ENCODE peak calls at places on chromosomes 6 and 20, in nine cellular contexts. One of them, this sample, is unnamed.

GRCh38 chr20:33788351-33789049 is 22.6 kb upstream of the CHMP4B start:
- DNase-seq in anterior cingulate cortex: no peak
- DNase-seq in iris pigment epithelial cell: no peak
- DNase-seq in GM12864: no peak
- DNase-seq in naive thymus-derived CD4-positive, alpha-beta T cell: no peak
- DNase-seq in cardiac fibroblast: no peak
- DNase-seq in RWPE1: no peak
- DNase-seq in head of caudate nucleus: no peak
- DNase-seq in stimulated activated CD4-positive, alpha-beta T cell treated with anti-CD3 and anti-CD28 coated beads, Interleukin-4, amount 100 ng/mL, for 24 hours: no peak
- DNase-seq in this sample: no peak

GRCh38 chr6:150694889-150695288 is 95.2 kb downstream of the PLEKHG1 start:
- DNase-seq in iris pigment epithelial cell: no peak
- DNase-seq in anterior cingulate cortex: no peak
- DNase-seq in RWPE1: no peak
- DNase-seq in head of caudate nucleus: no peak
- DNase-seq in GM12864: no peak
- DNase-seq in cardiac fibroblast: no peak
- DNase-seq in stimulated activated CD4-positive, alpha-beta T cell treated with anti-CD3 and anti-CD28 coated beads, Interleukin-4, amount 100 ng/mL, for 24 hours: no peak
- DNase-seq in naive thymus-derived CD4-positive, alpha-beta T cell: no peak
- DNase-seq in this sample: no peak

GRCh38 chr6:130717657-130718056 is 109.5 kb upstream of the SMLR1 start:
- DNase-seq in stimulated activated CD4-positive, alpha-beta T cell treated with anti-CD3 and anti-CD28 coated beads, Interleukin-4, amount 100 ng/mL, for 24 hours: no peak
- DNase-seq in head of caudate nucleus: no peak
- DNase-seq in iris pigment epithelial cell: no peak
- DNase-seq in naive thymus-derived CD4-positive, alpha-beta T cell: no peak
- DNase-seq in cardiac fibroblast: no peak
- DNase-seq in GM12864: no peak
- DNase-seq in anterior cingulate cortex: no peak
- DNase-seq in RWPE1: no peak
- DNase-seq in this sample: no peak

GRCh38 chr6:148448371-148449010 is 105.9 kb downstream of the SASH1 start:
- DNase-seq in naive thymus-derived CD4-positive, alpha-beta T cell: no peak
- DNase-seq in stimulated activated CD4-positive, alpha-beta T cell treated with anti-CD3 and anti-CD28 coated beads, Interleukin-4, amount 100 ng/mL, for 24 hours: no peak
- DNase-seq in head of caudate nucleus: no peak
- DNase-seq in iris pigment epithelial cell: no peak
- DNase-seq in RWPE1: no peak
- DNase-seq in cardiac fibroblast: no peak
- DNase-seq in anterior cingulate cortex: no peak
- DNase-seq in GM12864: no peak
- DNase-seq in this sample: no peak

GRCh38 chr20:58464838-58465237 is 50.4 kb downstream of the APCDD1L start:
- DNase-seq in stimulated activated CD4-positive, alpha-beta T cell treated with anti-CD3 and anti-CD28 coated beads, Interleukin-4, amount 100 ng/mL, for 24 hours: no peak
- DNase-seq in cardiac fibroblast: no peak
- DNase-seq in GM12864: no peak
- DNase-seq in naive thymus-derived CD4-positive, alpha-beta T cell: no peak
- DNase-seq in anterior cingulate cortex: no peak
- DNase-seq in RWPE1: no peak
- DNase-seq in head of caudate nucleus: no peak
- DNase-seq in iris pigment epithelial cell: no peak
- DNase-seq in this sample: no peak

GRCh38 chr6:14601490-14601889 is 483.9 kb downstream of the CD83 start:
- DNase-seq in naive thymus-derived CD4-positive, alpha-beta T cell: no peak
- DNase-seq in stimulated activated CD4-positive, alpha-beta T cell treated with anti-CD3 and anti-CD28 coated beads, Interleukin-4, amount 100 ng/mL, for 24 hours: no peak
- DNase-seq in cardiac fibroblast: no peak
- DNase-seq in anterior cingulate cortex: no peak
- DNase-seq in GM12864: no peak
- DNase-seq in head of caudate nucleus: no peak
- DNase-seq in iris pigment epithelial cell: no peak
- DNase-seq in RWPE1: no peak
- DNase-seq in this sample: no peak

GRCh38 chr6:145813285-145814034 is 1.1 kb downstream of the FBXO30 start:
- DNase-seq in iris pigment epithelial cell: peak
- DNase-seq in head of caudate nucleus: no peak
- DNase-seq in GM12864: no peak
- DNase-seq in stimulated activated CD4-positive, alpha-beta T cell treated with anti-CD3 and anti-CD28 coated beads, Interleukin-4, amount 100 ng/mL, for 24 hours: no peak
- DNase-seq in RWPE1: peak
- DNase-seq in cardiac fibroblast: peak
- DNase-seq in anterior cingulate cortex: no peak
- DNase-seq in naive thymus-derived CD4-positive, alpha-beta T cell: no peak
- DNase-seq in this sample: peak

GRCh38 chr6:17473554-17473953 is 80.2 kb downstream of the CAP2 start:
- DNase-seq in naive thymus-derived CD4-positive, alpha-beta T cell: no peak
- DNase-seq in stimulated activated CD4-positive, alpha-beta T cell treated with anti-CD3 and anti-CD28 coated beads, Interleukin-4, amount 100 ng/mL, for 24 hours: no peak
- DNase-seq in GM12864: no peak
- DNase-seq in iris pigment epithelial cell: no peak
- DNase-seq in cardiac fibroblast: no peak
- DNase-seq in head of caudate nucleus: no peak
- DNase-seq in anterior cingulate cortex: no peak
- DNase-seq in RWPE1: no peak
- DNase-seq in this sample: no peak

GRCh38 chr6:37735722-37736121 is 38.0 kb upstream of the MDGA1 start:
- DNase-seq in iris pigment epithelial cell: no peak
- DNase-seq in stimulated activated CD4-positive, alpha-beta T cell treated with anti-CD3 and anti-CD28 coated beads, Interleukin-4, amount 100 ng/mL, for 24 hours: no peak
- DNase-seq in cardiac fibroblast: no peak
- DNase-seq in head of caudate nucleus: no peak
- DNase-seq in GM12864: no peak
- DNase-seq in RWPE1: no peak
- DNase-seq in naive thymus-derived CD4-positive, alpha-beta T cell: no peak
- DNase-seq in anterior cingulate cortex: no peak
- DNase-seq in this sample: no peak

GRCh38 chr6:3911614-3912336 is 62.6 kb downstream of the FAM50B start:
- DNase-seq in anterior cingulate cortex: no peak
- DNase-seq in naive thymus-derived CD4-positive, alpha-beta T cell: no peak
- DNase-seq in iris pigment epithelial cell: peak
- DNase-seq in cardiac fibroblast: peak
- DNase-seq in GM12864: no peak
- DNase-seq in head of caudate nucleus: no peak
- DNase-seq in RWPE1: peak
- DNase-seq in stimulated activated CD4-positive, alpha-beta T cell treated with anti-CD3 and anti-CD28 coated beads, Interleukin-4, amount 100 ng/mL, for 24 hours: no peak
- DNase-seq in this sample: peak

GRCh38 chr6:25010917-25011625 is 75.3 kb upstream of the RIPOR2 start:
- DNase-seq in cardiac fibroblast: peak
- DNase-seq in head of caudate nucleus: no peak
- DNase-seq in naive thymus-derived CD4-positive, alpha-beta T cell: no peak
- DNase-seq in anterior cingulate cortex: no peak
- DNase-seq in iris pigment epithelial cell: peak
- DNase-seq in RWPE1: no peak
- DNase-seq in GM12864: no peak
- DNase-seq in stimulated activated CD4-positive, alpha-beta T cell treated with anti-CD3 and anti-CD28 coated beads, Interleukin-4, amount 100 ng/mL, for 24 hours: no peak
- DNase-seq in this sample: no peak

GRCh38 chr20:32252189-32252588 is 25.3 kb upstream of the KIF3B start:
- DNase-seq in head of caudate nucleus: no peak
- DNase-seq in anterior cingulate cortex: no peak
- DNase-seq in RWPE1: no peak
- DNase-seq in GM12864: no peak
- DNase-seq in cardiac fibroblast: no peak
- DNase-seq in stimulated activated CD4-positive, alpha-beta T cell treated with anti-CD3 and anti-CD28 coated beads, Interleukin-4, amount 100 ng/mL, for 24 hours: peak
- DNase-seq in naive thymus-derived CD4-positive, alpha-beta T cell: peak
- DNase-seq in iris pigment epithelial cell: no peak
- DNase-seq in this sample: no peak

GRCh38 chr6:72937160-72937559 is 288.1 kb downstream of the KHDC1L start:
- DNase-seq in GM12864: no peak
- DNase-seq in RWPE1: no peak
- DNase-seq in cardiac fibroblast: no peak
- DNase-seq in anterior cingulate cortex: no peak
- DNase-seq in naive thymus-derived CD4-positive, alpha-beta T cell: no peak
- DNase-seq in stimulated activated CD4-positive, alpha-beta T cell treated with anti-CD3 and anti-CD28 coated beads, Interleukin-4, amount 100 ng/mL, for 24 hours: no peak
- DNase-seq in iris pigment epithelial cell: no peak
- DNase-seq in head of caudate nucleus: no peak
- DNase-seq in this sample: peak

GRCh38 chr6:158014505-158015187 is 33.0 kb downstream of the SYNJ2 start:
- DNase-seq in cardiac fibroblast: peak
- DNase-seq in RWPE1: no peak
- DNase-seq in anterior cingulate cortex: no peak
- DNase-seq in iris pigment epithelial cell: peak
- DNase-seq in head of caudate nucleus: no peak
- DNase-seq in stimulated activated CD4-positive, alpha-beta T cell treated with anti-CD3 and anti-CD28 coated beads, Interleukin-4, amount 100 ng/mL, for 24 hours: no peak
- DNase-seq in GM12864: no peak
- DNase-seq in naive thymus-derived CD4-positive, alpha-beta T cell: no peak
- DNase-seq in this sample: no peak

GRCh38 chr6:55794136-55794812 is 81.1 kb downstream of the BMP5 start:
- DNase-seq in anterior cingulate cortex: no peak
- DNase-seq in naive thymus-derived CD4-positive, alpha-beta T cell: no peak
- DNase-seq in iris pigment epithelial cell: peak
- DNase-seq in stimulated activated CD4-positive, alpha-beta T cell treated with anti-CD3 and anti-CD28 coated beads, Interleukin-4, amount 100 ng/mL, for 24 hours: no peak
- DNase-seq in head of caudate nucleus: no peak
- DNase-seq in cardiac fibroblast: peak
- DNase-seq in RWPE1: peak
- DNase-seq in GM12864: no peak
- DNase-seq in this sample: peak

GRCh38 chr6:100774681-100775080 is 106.4 kb downstream of the ASCC3 start:
- DNase-seq in naive thymus-derived CD4-positive, alpha-beta T cell: no peak
- DNase-seq in iris pigment epithelial cell: peak
- DNase-seq in anterior cingulate cortex: no peak
- DNase-seq in RWPE1: no peak
- DNase-seq in GM12864: no peak
- DNase-seq in head of caudate nucleus: no peak
- DNase-seq in cardiac fibroblast: peak
- DNase-seq in stimulated activated CD4-positive, alpha-beta T cell treated with anti-CD3 and anti-CD28 coated beads, Interleukin-4, amount 100 ng/mL, for 24 hours: no peak
- DNase-seq in this sample: peak

GRCh38 chr6:128600397-128600951 is 80.1 kb upstream of the PTPRK start:
- DNase-seq in cardiac fibroblast: peak
- DNase-seq in anterior cingulate cortex: no peak
- DNase-seq in naive thymus-derived CD4-positive, alpha-beta T cell: no peak
- DNase-seq in iris pigment epithelial cell: peak
- DNase-seq in RWPE1: peak
- DNase-seq in stimulated activated CD4-positive, alpha-beta T cell treated with anti-CD3 and anti-CD28 coated beads, Interleukin-4, amount 100 ng/mL, for 24 hours: no peak
- DNase-seq in head of caudate nucleus: peak
- DNase-seq in GM12864: no peak
- DNase-seq in this sample: peak

GRCh38 chr6:37696841-37697735 is 595 bp downstream of the MDGA1 start:
- DNase-seq in head of caudate nucleus: no peak
- DNase-seq in stimulated activated CD4-positive, alpha-beta T cell treated with anti-CD3 and anti-CD28 coated beads, Interleukin-4, amount 100 ng/mL, for 24 hours: peak
- DNase-seq in RWPE1: peak
- DNase-seq in GM12864: no peak
- DNase-seq in cardiac fibroblast: peak
- DNase-seq in naive thymus-derived CD4-positive, alpha-beta T cell: peak
- DNase-seq in anterior cingulate cortex: no peak
- DNase-seq in iris pigment epithelial cell: peak
- DNase-seq in this sample: no peak

GRCh38 chr20:7094438-7094997 is 327.0 kb downstream of the BMP2 start:
- DNase-seq in stimulated activated CD4-positive, alpha-beta T cell treated with anti-CD3 and anti-CD28 coated beads, Interleukin-4, amount 100 ng/mL, for 24 hours: no peak
- DNase-seq in head of caudate nucleus: peak
- DNase-seq in iris pigment epithelial cell: peak
- DNase-seq in anterior cingulate cortex: no peak
- DNase-seq in naive thymus-derived CD4-positive, alpha-beta T cell: no peak
- DNase-seq in cardiac fibroblast: peak
- DNase-seq in GM12864: no peak
- DNase-seq in RWPE1: peak
- DNase-seq in this sample: peak

GRCh38 chr6:31087494-31088089 is 24.8 kb downstream of the C6orf15 start:
- DNase-seq in stimulated activated CD4-positive, alpha-beta T cell treated with anti-CD3 and anti-CD28 coated beads, Interleukin-4, amount 100 ng/mL, for 24 hours: peak
- DNase-seq in head of caudate nucleus: peak
- DNase-seq in GM12864: peak
- DNase-seq in RWPE1: peak
- DNase-seq in cardiac fibroblast: peak
- DNase-seq in iris pigment epithelial cell: peak
- DNase-seq in naive thymus-derived CD4-positive, alpha-beta T cell: peak
- DNase-seq in anterior cingulate cortex: peak
- DNase-seq in this sample: peak

GRCh38 chr6:68653706-68654089 is 18.6 kb downstream of the ADGRB3 start:
- DNase-seq in naive thymus-derived CD4-positive, alpha-beta T cell: no peak
- DNase-seq in cardiac fibroblast: no peak
- DNase-seq in stimulated activated CD4-positive, alpha-beta T cell treated with anti-CD3 and anti-CD28 coated beads, Interleukin-4, amount 100 ng/mL, for 24 hours: no peak
- DNase-seq in anterior cingulate cortex: no peak
- DNase-seq in GM12864: no peak
- DNase-seq in head of caudate nucleus: no peak
- DNase-seq in iris pigment epithelial cell: no peak
- DNase-seq in RWPE1: no peak
- DNase-seq in this sample: no peak

GRCh38 chr6:132300323-132300949 is 100.8 kb downstream of the MOXD1 start:
- DNase-seq in GM12864: peak
- DNase-seq in head of caudate nucleus: peak
- DNase-seq in iris pigment epithelial cell: peak
- DNase-seq in naive thymus-derived CD4-positive, alpha-beta T cell: no peak
- DNase-seq in cardiac fibroblast: peak
- DNase-seq in RWPE1: peak
- DNase-seq in anterior cingulate cortex: no peak
- DNase-seq in stimulated activated CD4-positive, alpha-beta T cell treated with anti-CD3 and anti-CD28 coated beads, Interleukin-4, amount 100 ng/mL, for 24 hours: peak
- DNase-seq in this sample: no peak

GRCh38 chr20:32829291-32830005 is 9.7 kb downstream of the MAPRE1 start:
- DNase-seq in naive thymus-derived CD4-positive, alpha-beta T cell: no peak
- DNase-seq in anterior cingulate cortex: no peak
- DNase-seq in GM12864: no peak
- DNase-seq in stimulated activated CD4-positive, alpha-beta T cell treated with anti-CD3 and anti-CD28 coated beads, Interleukin-4, amount 100 ng/mL, for 24 hours: no peak
- DNase-seq in cardiac fibroblast: peak
- DNase-seq in head of caudate nucleus: no peak
- DNase-seq in RWPE1: no peak
- DNase-seq in iris pigment epithelial cell: peak
- DNase-seq in this sample: no peak

GRCh38 chr6:31908791-31909190 is 6.9 kb upstream of the ZBTB12 start:
- DNase-seq in anterior cingulate cortex: no peak
- DNase-seq in cardiac fibroblast: peak
- DNase-seq in iris pigment epithelial cell: peak
- DNase-seq in RWPE1: no peak
- DNase-seq in stimulated activated CD4-positive, alpha-beta T cell treated with anti-CD3 and anti-CD28 coated beads, Interleukin-4, amount 100 ng/mL, for 24 hours: no peak
- DNase-seq in GM12864: no peak
- DNase-seq in naive thymus-derived CD4-positive, alpha-beta T cell: no peak
- DNase-seq in head of caudate nucleus: no peak
- DNase-seq in this sample: no peak

GRCh38 chr20:44706371-44707258 is 8.6 kb upstream of the CCN5 start:
- DNase-seq in iris pigment epithelial cell: no peak
- DNase-seq in naive thymus-derived CD4-positive, alpha-beta T cell: no peak
- DNase-seq in GM12864: no peak
- DNase-seq in anterior cingulate cortex: no peak
- DNase-seq in cardiac fibroblast: peak
- DNase-seq in RWPE1: no peak
- DNase-seq in stimulated activated CD4-positive, alpha-beta T cell treated with anti-CD3 and anti-CD28 coated beads, Interleukin-4, amount 100 ng/mL, for 24 hours: no peak
- DNase-seq in head of caudate nucleus: no peak
- DNase-seq in this sample: peak